ENCODE peak calls at places on chromosomes 5 and 9, in eight cellular contexts. P is heart right ventricle, R is tibial nerve, N is GM12878, K is lung, C is cardiac muscle cell, M is sigmoid colon, Q is WERI-Rb-1. J is an unnamed sample.
A peak's percentile ranks its signal among the peaks of the same experiment; 100 is the strongest.

GRCh38 chr9:108860354-108860753 is 1.7 kb upstream of the ACTL7A start:
- DNase-seq in P (no peak), R (no peak), N (no peak), K (no peak), C (peak; percentile 18), M (no peak), Q (no peak), J (no peak)

GRCh38 chr9:129225815-129226214 is 47.8 kb upstream of the IER5L start:
- DNase-seq in P (peak; percentile 90), R (peak; percentile 42), N (no peak), K (no peak), C (peak; percentile 99), M (peak; percentile 90), Q (no peak), J (no peak)

GRCh38 chr9:119322137-119322695 is 47.0 kb downstream of the BRINP1 start:
- DNase-seq in P (peak; percentile 46), R (no peak), N (no peak), K (no peak), C (no peak), M (no peak), Q (peak; percentile 16), J (no peak)

GRCh38 chr5:132782101-132782500 is 5.1 kb upstream of the SEPTIN8 start:
- DNase-seq in P (no peak), R (no peak), N (no peak), K (no peak), C (peak; percentile 42), M (peak; percentile 57), Q (no peak), J (no peak)

GRCh38 chr5:14071433-14071832 is 71.7 kb upstream of the TRIO start:
- DNase-seq in P (no peak), R (no peak), N (no peak), K (no peak), C (no peak), M (no peak), Q (no peak), J (no peak)

GRCh38 chr9:70412678-70413426 is 1.6 kb downstream of the KLF9 start:
- DNase-seq in P (peak; percentile 95), R (peak; percentile 48), N (no peak), K (peak; percentile 90), C (peak; percentile 93), M (peak; percentile 97), Q (peak; percentile 14), J (no peak)

GRCh38 chr9:137462396-137463193 is 3.5 kb upstream of the NSMF start:
- DNase-seq in P (no peak), R (no peak), N (no peak), K (no peak), C (no peak), M (peak; percentile 67), Q (no peak), J (no peak)

GRCh38 chr9:99474186-99474585 is 252.1 kb downstream of the SEC61B start:
- DNase-seq in P (peak; percentile 33), R (no peak), N (no peak), K (no peak), C (no peak), M (no peak), Q (no peak), J (no peak)

GRCh38 chr5:124212949-124213348 is 533.5 kb downstream of the ZNF608 start:
- DNase-seq in P (no peak), R (no peak), N (no peak), K (no peak), C (no peak), M (no peak), Q (no peak), J (no peak)

GRCh38 chr5:139386039-139386438 is 2.9 kb upstream of the SLC23A1 start:
- DNase-seq in P (no peak), R (no peak), N (no peak), K (no peak), C (no peak), M (no peak), Q (no peak), J (no peak)

GRCh38 chr5:139383993-139384590 is 995 bp upstream of the SLC23A1 start:
- DNase-seq in P (no peak), R (no peak), N (no peak), K (no peak), C (no peak), M (no peak), Q (no peak), J (no peak)

GRCh38 chr5:139384591-139385051 is 1.5 kb upstream of the SLC23A1 start:
- DNase-seq in P (no peak), R (no peak), N (no peak), K (no peak), C (no peak), M (no peak), Q (no peak), J (no peak)

GRCh38 chr5:139383275-139383992 is at the start of gene SLC23A1:
- DNase-seq in P (no peak), R (no peak), N (no peak), K (no peak), C (no peak), M (no peak), Q (no peak), J (no peak)

DNA sequence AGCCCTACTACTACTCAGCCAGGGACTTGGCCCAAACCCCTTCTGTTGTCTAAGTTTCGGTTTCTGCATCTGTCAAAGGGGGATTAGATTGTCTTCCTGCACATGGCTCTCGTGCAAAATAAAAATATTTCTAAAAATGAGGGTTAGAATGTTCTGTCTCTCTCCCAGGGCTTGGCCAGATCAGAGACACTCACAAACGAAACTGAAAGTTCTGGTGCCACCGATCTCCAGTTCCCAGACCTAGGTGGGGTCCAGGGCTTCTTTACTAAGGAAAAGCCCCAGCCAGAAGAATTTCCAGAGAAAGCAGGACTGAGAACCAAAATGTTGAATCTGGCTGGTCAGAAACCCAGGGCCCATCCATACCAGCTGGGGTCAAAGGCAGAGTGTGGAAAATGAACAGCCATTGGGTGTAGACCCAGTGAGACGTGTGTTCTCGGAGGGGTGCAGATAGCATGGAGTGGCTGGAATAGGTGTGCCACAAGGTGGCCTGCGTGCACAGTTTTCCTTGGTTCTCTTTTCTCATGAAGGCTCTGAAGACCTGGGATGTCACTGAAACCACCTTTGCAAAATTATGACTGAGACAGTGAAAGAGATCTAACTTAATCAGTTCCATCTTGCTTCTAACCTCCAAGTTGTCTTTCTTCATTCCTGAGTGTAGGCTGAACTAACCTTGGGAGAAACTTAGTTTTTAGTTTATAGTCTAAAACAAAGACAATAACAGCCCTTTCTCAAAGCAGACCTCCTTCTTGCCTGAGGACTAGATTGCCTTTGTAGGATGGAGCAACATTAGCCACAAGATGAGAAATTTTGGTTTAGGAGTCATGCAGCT is 2.2 kb upstream of the SLC23A1 start:
- DNase-seq in P (no peak), R (no peak), N (no peak), K (no peak), C (no peak), M (no peak), Q (peak; percentile 45), J (no peak)
- H3K4me3 ChIP-seq in P (peak overlapping the region; percentile 51), R (peak overlapping the region; percentile 29), N (peak overlapping the region; percentile 17), K (no peak overlapping the region), C (no peak overlapping the region), M (peak overlapping the region; percentile 18), Q (no peak overlapping the region), J (no peak overlapping the region)

GRCh38 chr5:32449216-32449721 is 4.7 kb upstream of the ZFR start:
- DNase-seq in P (no peak), R (no peak), N (no peak), K (no peak), C (no peak), M (no peak), Q (peak; percentile 25), J (no peak)

GRCh38 chr5:32446660-32447059 is 2.1 kb upstream of the ZFR start:
- DNase-seq in P (no peak), R (no peak), N (no peak), K (no peak), C (no peak), M (no peak), Q (no peak), J (no peak)

GRCh38 chr5:32453916-32454315 is 9.4 kb upstream of the ZFR start:
- DNase-seq in P (no peak), R (no peak), N (no peak), K (no peak), C (no peak), M (no peak), Q (no peak), J (no peak)

GRCh38 chr5:32454821-32455220 is 10.3 kb upstream of the ZFR start:
- DNase-seq in P (no peak), R (no peak), N (no peak), K (no peak), C (no peak), M (no peak), Q (no peak), J (no peak)

DNA sequence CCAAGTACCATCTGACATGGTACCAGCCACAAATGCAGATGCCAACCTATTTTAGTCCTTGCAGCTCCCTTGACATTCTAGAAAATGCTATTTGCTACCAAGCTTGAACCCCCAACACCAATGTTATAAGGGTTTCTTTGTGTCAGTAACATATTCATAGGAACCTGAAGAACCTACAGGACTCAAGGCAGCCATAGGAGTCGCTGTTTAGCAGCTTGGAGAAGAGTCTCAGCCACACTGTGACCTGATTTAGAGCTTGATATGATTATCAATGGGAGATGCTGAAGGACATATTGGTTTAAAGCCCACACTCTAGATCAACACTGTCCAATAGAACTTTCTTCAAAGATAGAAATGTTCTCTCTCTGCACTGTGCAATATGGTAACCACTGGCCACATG is 6.4 kb upstream of the ZFR start:
- DNase-seq in P (no peak), R (no peak), N (no peak), K (no peak), C (no peak), M (no peak), Q (no peak), J (no peak)
- TF ChIP-seq CTCF in P (no peak), R (no peak), N (peak; percentile 31), K (no peak), C (peak; percentile 16), M (no peak), Q (no peak), J (no peak)

DNA sequence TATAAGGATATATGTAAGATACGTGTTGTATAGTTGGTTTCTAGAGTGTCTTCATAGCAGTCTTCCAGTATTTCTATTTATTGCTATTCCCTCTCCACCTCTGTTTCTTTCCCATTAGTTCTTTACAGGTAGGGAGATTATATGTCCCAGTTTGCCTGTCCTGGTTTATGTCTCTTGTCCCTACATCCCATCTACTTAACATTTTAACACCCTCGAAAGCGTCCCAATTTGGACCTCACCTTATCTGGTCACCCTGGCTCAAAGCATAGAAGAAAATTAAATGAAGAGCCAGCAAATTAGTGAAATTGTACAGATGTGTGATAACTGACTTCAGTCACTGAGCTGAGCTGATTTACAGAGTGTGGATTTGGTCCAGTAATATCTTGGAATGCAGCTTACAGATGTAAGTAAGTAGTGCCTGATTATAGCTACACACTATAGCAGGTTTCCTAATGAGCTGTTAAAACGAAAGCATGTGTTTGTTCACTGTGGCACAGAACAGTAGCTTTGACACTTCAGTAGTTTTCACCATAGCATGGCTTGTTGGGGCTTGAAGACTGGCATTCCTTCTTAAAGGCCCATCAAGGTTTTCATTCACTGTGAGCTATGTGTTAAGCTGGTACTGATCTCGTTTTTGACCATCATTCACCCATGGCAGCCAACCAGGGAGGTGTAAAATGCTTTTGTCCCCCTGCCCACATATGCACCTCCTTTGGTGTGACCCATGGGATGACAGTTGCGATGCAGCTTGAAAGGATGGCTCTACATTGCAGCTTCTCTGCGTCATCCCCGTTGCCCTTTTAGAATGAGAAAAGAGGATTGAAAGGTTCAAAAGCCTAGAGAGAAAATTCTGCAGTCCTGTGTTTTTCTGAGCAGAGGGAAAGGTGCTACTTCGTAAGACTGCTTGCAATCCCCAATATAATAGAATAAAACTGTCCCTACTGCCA is 192.1 kb upstream of the DMRT1 start:
- DNase-seq in P (no peak), R (no peak), N (no peak), K (no peak), C (peak; percentile 11), M (no peak), Q (no peak), J (no peak)
- H3K4me3 ChIP-seq in P (no peak overlapping the region), R (peak overlapping the region; percentile 10), N (no peak overlapping the region), K (no peak overlapping the region), C (no peak overlapping the region), M (no peak overlapping the region), Q (no peak overlapping the region), J (no peak overlapping the region)

GRCh38 chr9:117750401-117750800 is 46.2 kb downstream of the TLR4 start:
- DNase-seq in P (no peak), R (no peak), N (no peak), K (no peak), C (no peak), M (no peak), Q (no peak), J (no peak)
- TF ChIP-seq CTCF in P (no peak), R (no peak), N (no peak), K (no peak), C (no peak), M (no peak), Q (no peak), J (no peak)

J was measured in LNCaP clone FGC.